ENCODE peak calls at places on chromosomes 12 and 14, in five cellular contexts. J is EL, L is GM12892, E is HuH-7, R is EH. D is an unnamed sample.

GRCh38 chr14:100562751-100563150 is 24.5 kb downstream of the BEGAIN start:
- DNase-seq in J (no peak), L (no peak), E (no peak), R (no peak), D (no peak)

GRCh38 chr12:115569694-115570093 is 707.8 kb downstream of the MED13L start:
- DNase-seq in J (no peak), L (no peak), E (no peak), R (no peak), D (no peak)

GRCh38 chr12:28963554-28963953 is 185.5 kb upstream of the FAR2 start:
- DNase-seq in J (peak; percentile 21), L (no peak), E (no peak), R (peak; percentile 51), D (peak; percentile 70)

GRCh38 chr14:21526672-21527319 is 650 bp upstream of the SALL2 start:
- DNase-seq in J (no peak), L (no peak), E (no peak), R (no peak), D (no peak)

GRCh38 chr14:22606380-22606779 is 8.3 kb downstream of the ABHD4 start:
- DNase-seq in J (no peak), L (no peak), E (no peak), R (no peak), D (no peak)

GRCh38 chr14:92471919-92472318 is 41.7 kb upstream of the RIN3 start:
- DNase-seq in J (peak; percentile 90), L (no peak), E (no peak), R (peak; percentile 83), D (no peak)

GRCh38 chr12:8914716-8915526 is 612 bp downstream of the PHC1 start:
- DNase-seq in J (peak; percentile 57), L (peak; percentile 65), E (peak; percentile 69), R (peak; percentile 56), D (peak; percentile 73)

GRCh38 chr12:55707841-55708694 is at the start of gene ITGA7:
- DNase-seq in J (peak; percentile 72), L (peak; percentile 71), E (peak; percentile 90), R (peak; percentile 43), D (no peak)

D was measured in cardiac muscle cell.